ENCODE peak calls at places on chromosomes 6 and 20, in nine cellular contexts. U is sigmoid colon, D is ovary, R is upper lobe of left lung, A is esophagus muscularis mucosa, K is GM12878, C is stomach, E is suprapubic skin, Q is A549. V is an unnamed sample.
A peak's percentile ranks its signal among the peaks of the same experiment; 100 is the strongest.

GRCh38 chr6:152716322-152716721 is 18.6 kb downstream of the MYCT1 start:
- DNase-seq in U (no peak), D (no peak), R (no peak), A (no peak), K (no peak), C (no peak), E (no peak), Q (no peak), V (no peak)

GRCh38 chr6:109183109-109183508 is 87.8 kb downstream of the CEP57L1 start:
- DNase-seq in U (no peak), D (no peak), R (no peak), A (no peak), K (no peak), C (no peak), E (no peak), Q (no peak), V (no peak)

GRCh38 chr6:132133734-132134490 is 182.7 kb upstream of the CCN2 start:
- DNase-seq in U (peak; percentile 64), D (no peak), R (no peak), A (no peak), K (no peak), C (no peak), E (no peak), Q (no peak), V (peak; percentile 22)

GRCh38 chr6:122995930-122996796 is at the start of gene CLVS2:
- DNase-seq in U (peak; percentile 64), D (no peak), R (peak; percentile 85), A (no peak), K (no peak), C (no peak), E (no peak), Q (peak; percentile 3), V (no peak)

GRCh38 chr6:82751718-82752117 is 313.9 kb downstream of the UBE3D start:
- DNase-seq in U (no peak), D (no peak), R (no peak), A (no peak), K (no peak), C (no peak), E (no peak), Q (no peak), V (no peak)

GRCh38 chr6:32369678-32370077 is 2.0 kb downstream of the TSBP1 start:
- DNase-seq in U (no peak), D (no peak), R (no peak), A (no peak), K (no peak), C (no peak), E (no peak), Q (peak; percentile 31), V (no peak)

GRCh38 chr20:41395669-41396664 is 29.3 kb upstream of the EMILIN3 start:
- DNase-seq in U (no peak), D (peak; percentile 31), R (no peak), A (no peak), K (no peak), C (no peak), E (no peak), Q (no peak), V (no peak)

GRCh38 chr6:141463237-141463977 is 669.3 kb upstream of the GJE1 start:
- DNase-seq in U (no peak), D (no peak), R (no peak), A (no peak), K (no peak), C (no peak), E (no peak), Q (no peak), V (no peak)

GRCh38 chr6:101226677-101227135 is 166.8 kb upstream of the GRIK2 start:
- DNase-seq in U (no peak), D (no peak), R (no peak), A (no peak), K (no peak), C (no peak), E (no peak), Q (peak; percentile 2), V (no peak)

GRCh38 chr6:138560130-138560850 is 61.0 kb upstream of the NHSL1 start:
- DNase-seq in U (no peak), D (no peak), R (no peak), A (no peak), K (no peak), C (no peak), E (no peak), Q (no peak), V (peak; percentile 40)

GRCh38 chr20:41524980-41525613 is 93.1 kb downstream of the CHD6 start:
- DNase-seq in U (peak; percentile 73), D (peak; percentile 51), R (no peak), A (no peak), K (no peak), C (peak; percentile 90), E (no peak), Q (no peak), V (peak; percentile 77)

GRCh38 chr6:90469906-90470305 is 117.0 kb downstream of the MAP3K7 start:
- DNase-seq in U (no peak), D (peak; percentile 55), R (no peak), A (no peak), K (no peak), C (no peak), E (no peak), Q (no peak), V (no peak)

GRCh38 chr6:100228437-100229424 is 234.7 kb upstream of the MCHR2 start:
- DNase-seq in U (peak; percentile 63), D (no peak), R (peak; percentile 91), A (no peak), K (peak; percentile 37), C (peak; percentile 75), E (peak; percentile 79), Q (peak; percentile 51), V (peak; percentile 77)

DNA sequence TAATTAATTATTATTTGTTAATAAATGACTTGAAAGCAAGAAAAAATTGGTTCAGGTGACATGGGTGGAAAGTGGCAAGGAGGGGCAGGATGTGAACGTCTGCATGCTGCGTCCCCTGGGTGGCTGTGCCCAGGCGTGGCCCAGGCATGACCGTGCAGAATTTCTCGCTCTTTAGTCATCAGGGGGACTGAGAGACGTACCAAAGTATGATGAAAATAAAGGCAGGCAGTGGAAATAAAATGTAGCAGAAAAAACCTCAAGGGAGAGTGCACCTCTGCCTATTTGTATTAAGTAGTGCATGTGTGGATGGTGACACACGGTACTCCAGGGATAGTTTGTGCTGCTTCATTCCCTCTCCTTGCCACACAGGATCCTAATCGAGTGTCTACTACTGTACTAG is 81.1 kb downstream of the ATP9A start:
- DNase-seq in U (no peak), D (no peak), R (peak; percentile 36), A (no peak), K (no peak), C (no peak), E (no peak), Q (peak; percentile 89), V (no peak)
- TF ChIP-seq EP300 in U (no peak), D (no peak), R (no peak), A (no peak), K (no peak), C (no peak), E (no peak), Q (peak; percentile 78), V (no peak)

DNA sequence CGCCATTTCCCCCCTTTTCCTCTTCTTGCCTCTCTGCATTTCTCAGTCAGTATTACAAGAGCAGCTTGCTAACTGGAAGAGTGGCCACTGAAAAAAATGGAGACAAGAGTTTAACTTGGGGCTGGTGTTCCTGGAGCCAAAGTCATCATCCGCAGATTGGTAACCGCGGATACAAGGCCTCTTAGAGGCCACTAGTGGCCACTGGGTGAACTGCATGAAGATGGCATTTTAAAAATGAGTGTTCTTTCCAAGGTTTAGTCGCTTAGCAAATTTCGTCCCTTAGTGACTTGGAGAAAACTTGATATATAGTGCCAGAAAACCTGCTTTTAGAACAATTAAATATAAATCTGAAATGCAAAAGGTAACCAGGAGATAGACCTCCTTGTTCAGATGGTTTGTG is 4.8 kb downstream of the F13A1 start:
- DNase-seq in U (no peak), D (no peak), R (no peak), A (no peak), K (no peak), C (peak; percentile 41), E (no peak), Q (peak; percentile 6), V (peak; percentile 41)
- H3K4me1 ChIP-seq in U (no peaks in the 10 kb centered on the region), D (no peaks in the 10 kb centered on the region), R (no peaks in the 10 kb centered on the region), A (no peaks in the 10 kb centered on the region), K (peaks cover 11% of the 10 kb centered on the region), C (peaks cover 9% of the 10 kb centered on the region), E (peaks cover 6% of the 10 kb centered on the region), Q (no peaks in the 10 kb centered on the region), V (no peaks in the 10 kb centered on the region)

GRCh38 chr20:7926767-7927166 is 13.5 kb downstream of the HAO1 start:
- DNase-seq in U (no peak), D (no peak), R (no peak), A (no peak), K (no peak), C (no peak), E (no peak), Q (no peak), V (no peak)

GRCh38 chr20:7926323-7926722 is 13.9 kb downstream of the HAO1 start:
- DNase-seq in U (no peak), D (no peak), R (no peak), A (no peak), K (no peak), C (no peak), E (no peak), Q (no peak), V (no peak)

GRCh38 chr20:7924692-7925091 is 15.6 kb downstream of the HAO1 start:
- DNase-seq in U (no peak), D (no peak), R (no peak), A (no peak), K (no peak), C (no peak), E (no peak), Q (no peak), V (no peak)

GRCh38 chr20:7935027-7935551 is 5.2 kb downstream of the HAO1 start:
- DNase-seq in U (no peak), D (no peak), R (no peak), A (no peak), K (peak; percentile 3), C (no peak), E (no peak), Q (no peak), V (no peak)

DNA sequence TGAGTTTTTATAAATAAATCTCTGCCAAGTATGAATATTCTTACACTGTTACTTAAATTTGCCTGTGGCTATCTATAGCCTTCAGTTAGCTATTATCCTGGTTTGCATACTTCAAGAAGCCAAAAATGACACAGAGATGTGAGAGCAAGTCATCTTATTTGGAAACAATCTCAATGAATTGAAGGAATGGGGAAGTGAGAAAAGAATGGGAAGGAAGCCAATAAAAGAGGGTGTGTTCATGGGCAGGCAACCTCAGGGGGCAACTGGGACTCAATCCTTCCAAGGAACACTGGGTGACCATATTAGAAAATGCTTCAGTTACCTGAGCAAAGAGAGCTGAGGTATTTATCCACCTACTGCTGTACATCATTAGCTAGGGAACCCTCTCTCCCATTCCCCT is 9.9 kb downstream of the HAO1 start:
- DNase-seq in U (no peak), D (no peak), R (no peak), A (no peak), K (no peak), C (no peak), E (no peak), Q (no peak), V (no peak)
- TF ChIP-seq EP300 in U (no peak), D (no peak), R (no peak), A (no peak), K (no peak), C (no peak), E (no peak), Q (no peak), V (no peak)

DNA sequence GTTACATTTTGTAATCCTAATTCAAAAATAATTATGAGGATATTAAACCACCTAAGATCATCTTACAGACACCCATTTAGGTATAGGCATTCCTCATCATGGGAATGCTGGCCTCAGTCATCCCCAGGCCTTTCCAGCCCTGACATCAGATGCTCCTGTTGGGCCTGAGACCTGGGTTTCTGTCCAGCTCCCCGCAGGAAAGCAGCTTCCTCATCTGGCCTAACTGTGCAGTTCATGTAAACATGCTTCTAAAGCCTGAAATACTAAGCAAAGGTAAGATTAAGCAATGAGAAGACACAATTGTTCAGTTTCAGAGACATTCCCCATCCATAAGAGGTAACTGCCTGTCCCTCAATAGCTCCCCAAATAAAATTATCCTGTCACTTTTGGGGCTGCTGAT is 19.0 kb downstream of the ETV7 start:
- DNase-seq in U (no peak), D (no peak), R (no peak), A (no peak), K (no peak), C (no peak), E (no peak), Q (no peak), V (no peak)
- H3K4me1 ChIP-seq in U (no peaks in the 10 kb centered on the region), D (no peaks in the 10 kb centered on the region), R (peaks cover 7% of the 10 kb centered on the region), A (no peaks in the 10 kb centered on the region), K (peaks cover 26% of the 10 kb centered on the region), C (peaks cover 14% of the 10 kb centered on the region), E (no peaks in the 10 kb centered on the region), Q (peaks cover 6% of the 10 kb centered on the region), V (no peaks in the 10 kb centered on the region)

V was measured in transverse colon.